ENCODE peak calls at places on chromosomes 4 and X, in four cellular contexts. One of them, this sample, is unnamed.

GRCh38 chr4:57147335-57148060 is 37.3 kb upstream of the IGFBP7 start:
- DNase-seq in HepG2: no peak
- DNase-seq in endothelial cell of umbilical vein: peak; percentile 22
- DNase-seq in K562: no peak
- DNase-seq in this sample: no peak

GRCh38 chr4:137367608-137368007 is 164.7 kb downstream of the PCDH18 start:
- DNase-seq in K562: no peak
- DNase-seq in endothelial cell of umbilical vein: no peak
- DNase-seq in HepG2: no peak
- DNase-seq in this sample: no peak

GRCh38 chrX:24117288-24117687 is 32.2 kb upstream of the ZFX start:
- DNase-seq in K562: no peak
- DNase-seq in HepG2: no peak
- DNase-seq in endothelial cell of umbilical vein: peak; percentile 37
- DNase-seq in this sample: no peak

GRCh38 chrX:48698306-48698705 is 1.8 kb downstream of the SUV39H1 start:
- DNase-seq in HepG2: no peak
- DNase-seq in endothelial cell of umbilical vein: no peak
- DNase-seq in K562: no peak
- DNase-seq in this sample: no peak

GRCh38 chr4:7000421-7001176 is 42.6 kb upstream of the TADA2B start:
- DNase-seq in K562: no peak
- DNase-seq in HepG2: no peak
- DNase-seq in endothelial cell of umbilical vein: no peak
- DNase-seq in this sample: no peak

GRCh38 chrX:46694549-46694948 is 64.4 kb downstream of the SLC9A7 start:
- DNase-seq in K562: no peak
- DNase-seq in endothelial cell of umbilical vein: no peak
- DNase-seq in HepG2: no peak
- DNase-seq in this sample: no peak

GRCh38 chr4:138226351-138226750 is 15.8 kb downstream of the SLC7A11 start:
- DNase-seq in K562: no peak
- DNase-seq in HepG2: no peak
- DNase-seq in endothelial cell of umbilical vein: peak; percentile 40
- DNase-seq in this sample: no peak

GRCh38 chrX:136260801-136261200 is 9.6 kb upstream of the MAP7D3 start:
- DNase-seq in endothelial cell of umbilical vein: peak; percentile 78
- DNase-seq in K562: no peak
- DNase-seq in HepG2: no peak
- DNase-seq in this sample: no peak

GRCh38 chrX:107619836-107620235 is 8.5 kb upstream of the PRPS1 start:
- DNase-seq in K562: no peak
- DNase-seq in HepG2: peak; percentile 4
- DNase-seq in endothelial cell of umbilical vein: no peak
- DNase-seq in this sample: no peak

GRCh38 chr4:114180481-114180880 is 201.0 kb upstream of the ARSJ start:
- DNase-seq in K562: peak; percentile 6
- DNase-seq in HepG2: peak; percentile 25
- DNase-seq in endothelial cell of umbilical vein: peak; percentile 87
- DNase-seq in this sample: peak; percentile 38

GRCh38 chrX:137031517-137032377 is 2.0 kb downstream of the GPR101 start:
- DNase-seq in HepG2: no peak
- DNase-seq in K562: peak; percentile 35
- DNase-seq in endothelial cell of umbilical vein: peak; percentile 7
- DNase-seq in this sample: no peak

GRCh38 chr4:116018831-116019230 is 905.4 kb upstream of the NDST4 start:
- DNase-seq in HepG2: no peak
- DNase-seq in K562: no peak
- DNase-seq in endothelial cell of umbilical vein: no peak
- DNase-seq in this sample: no peak

GRCh38 chr4:3702551-3703221 is 63.5 kb upstream of the ADRA2C start:
- DNase-seq in K562: no peak
- DNase-seq in endothelial cell of umbilical vein: no peak
- DNase-seq in HepG2: no peak
- DNase-seq in this sample: no peak

GRCh38 chr4:114378306-114378903 is 220.2 kb upstream of the UGT8 start:
- DNase-seq in HepG2: no peak
- DNase-seq in endothelial cell of umbilical vein: peak; percentile 37
- DNase-seq in K562: no peak
- DNase-seq in this sample: no peak

GRCh38 chr4:163688856-163689255 is 194.4 kb downstream of the TMA16 start:
- DNase-seq in K562: no peak
- DNase-seq in endothelial cell of umbilical vein: no peak
- DNase-seq in HepG2: no peak
- DNase-seq in this sample: no peak

GRCh38 chr4:178745203-178745602 is 1303.0 kb upstream of the AGA start:
- DNase-seq in K562: no peak
- DNase-seq in HepG2: no peak
- DNase-seq in endothelial cell of umbilical vein: no peak
- DNase-seq in this sample: no peak

GRCh38 chr4:101055392-101055791 is 291.9 kb downstream of the PPP3CA start:
- DNase-seq in HepG2: no peak
- DNase-seq in endothelial cell of umbilical vein: no peak
- DNase-seq in K562: no peak
- DNase-seq in this sample: no peak

GRCh38 chr4:101049549-101050001 is 297.8 kb downstream of the PPP3CA start:
- DNase-seq in K562: no peak
- DNase-seq in HepG2: no peak
- DNase-seq in endothelial cell of umbilical vein: no peak
- DNase-seq in this sample: no peak

GRCh38 chr4:101050836-101051205 is 296.5 kb downstream of the PPP3CA start:
- DNase-seq in endothelial cell of umbilical vein: no peak
- DNase-seq in K562: no peak
- DNase-seq in HepG2: no peak
- DNase-seq in this sample: no peak

GRCh38 chr4:101044766-101045165 is 302.6 kb downstream of the PPP3CA start:
- DNase-seq in K562: no peak
- DNase-seq in endothelial cell of umbilical vein: no peak
- DNase-seq in HepG2: no peak
- DNase-seq in this sample: no peak

GRCh38 chr4:101050088-101050835 is 297.1 kb downstream of the PPP3CA start:
- DNase-seq in endothelial cell of umbilical vein: no peak
- DNase-seq in HepG2: no peak
- DNase-seq in K562: no peak
- DNase-seq in this sample: no peak
- TF ChIP-seq MYC in endothelial cell of umbilical vein: no peak
- TF ChIP-seq MYC in HepG2: no peak
- TF ChIP-seq MYC in K562: no peak
- TF ChIP-seq MYC in this sample: no peak

DNA sequence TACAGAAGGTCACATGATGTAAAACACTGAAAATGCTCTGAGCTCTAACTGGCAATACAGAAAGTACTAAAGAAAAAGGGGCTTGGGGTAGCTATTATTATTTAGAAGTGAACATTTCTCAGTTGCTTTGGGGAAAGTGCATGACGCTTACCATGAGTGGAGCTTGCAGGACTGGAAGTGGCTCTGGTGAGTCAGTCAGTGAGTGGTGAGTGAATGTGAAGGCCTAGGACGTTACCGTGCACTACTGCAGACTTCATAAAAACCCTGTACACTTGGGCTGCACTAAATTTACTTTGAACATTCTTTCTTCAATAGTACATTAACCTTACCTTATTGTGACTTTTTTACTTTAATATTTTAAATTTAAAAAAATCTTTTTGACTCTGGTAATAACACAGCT is 89.3 kb upstream of the ENPP6 start:
- DNase-seq in HepG2: no peak
- DNase-seq in endothelial cell of umbilical vein: no peak
- DNase-seq in K562: no peak
- DNase-seq in this sample: no peak
- TF ChIP-seq POLR2A in HepG2: no peak
- TF ChIP-seq POLR2A in endothelial cell of umbilical vein: no peak
- TF ChIP-seq POLR2A in K562: no peak
- TF ChIP-seq POLR2A in this sample: no peak

GRCh38 chr4:24510091-24510490 is 74.3 kb downstream of the DHX15 start:
- DNase-seq in endothelial cell of umbilical vein: no peak
- DNase-seq in HepG2: no peak
- DNase-seq in K562: no peak
- DNase-seq in this sample: no peak

GRCh38 chr4:24514808-24515207 is 69.5 kb downstream of the DHX15 start:
- DNase-seq in HepG2: no peak
- DNase-seq in K562: no peak
- DNase-seq in endothelial cell of umbilical vein: no peak
- DNase-seq in this sample: peak; percentile 30

GRCh38 chr4:24513718-24514117 is 70.6 kb downstream of the DHX15 start:
- DNase-seq in K562: no peak
- DNase-seq in endothelial cell of umbilical vein: no peak
- DNase-seq in HepG2: no peak
- DNase-seq in this sample: no peak

GRCh38 chr4:24508541-24508940 is 75.8 kb downstream of the DHX15 start:
- DNase-seq in K562: no peak
- DNase-seq in HepG2: no peak
- DNase-seq in endothelial cell of umbilical vein: no peak
- DNase-seq in this sample: no peak

DNA sequence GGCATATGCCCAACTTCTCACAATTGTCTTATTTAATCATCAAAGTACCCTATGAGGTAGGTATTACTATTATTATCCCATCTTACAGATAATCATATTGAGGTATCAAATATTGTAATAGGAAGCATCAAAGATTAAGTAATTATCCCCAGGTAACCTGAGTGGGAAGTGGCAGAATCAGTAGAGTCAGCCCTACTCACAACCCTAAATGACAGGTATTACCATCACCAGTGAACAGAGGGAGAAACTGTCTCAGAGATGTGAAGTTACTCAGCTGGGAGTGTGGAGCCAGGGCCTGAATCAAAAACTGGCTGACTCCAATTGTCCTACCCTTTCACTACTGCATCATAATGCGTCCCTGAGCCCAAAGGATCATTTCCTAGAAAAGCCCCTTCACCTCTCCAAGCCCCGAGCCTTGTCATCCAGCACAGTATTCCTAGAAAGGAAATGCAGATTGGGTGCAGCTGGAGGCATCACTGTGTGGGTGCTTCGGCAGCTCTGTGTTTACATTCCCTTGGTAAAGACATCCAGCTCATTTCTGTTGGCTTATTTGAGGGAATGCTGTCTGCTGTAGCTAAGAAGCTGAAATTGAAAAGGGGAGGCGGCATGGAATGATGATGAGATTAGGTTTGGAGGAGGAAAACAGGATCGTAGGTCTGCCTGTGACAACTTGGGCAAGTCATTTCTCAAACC is 72.8 kb downstream of the DHX15 start:
- DNase-seq in endothelial cell of umbilical vein: no peak
- DNase-seq in K562: no peak
- DNase-seq in HepG2: no peak
- DNase-seq in this sample: no peak
- TF ChIP-seq MAX in endothelial cell of umbilical vein: no peak
- TF ChIP-seq MAX in K562: no peak
- TF ChIP-seq MAX in HepG2: no peak
- TF ChIP-seq MAX in this sample: no peak

GRCh38 chr4:130165381-130165780 is 1069.4 kb downstream of the C4orf33 start:
- DNase-seq in endothelial cell of umbilical vein: no peak
- DNase-seq in K562: no peak
- DNase-seq in HepG2: no peak
- DNase-seq in this sample: no peak
- TF ChIP-seq MYC in endothelial cell of umbilical vein: no peak
- TF ChIP-seq MYC in K562: no peak
- TF ChIP-seq MYC in HepG2: no peak
- TF ChIP-seq MYC in this sample: no peak

DNA sequence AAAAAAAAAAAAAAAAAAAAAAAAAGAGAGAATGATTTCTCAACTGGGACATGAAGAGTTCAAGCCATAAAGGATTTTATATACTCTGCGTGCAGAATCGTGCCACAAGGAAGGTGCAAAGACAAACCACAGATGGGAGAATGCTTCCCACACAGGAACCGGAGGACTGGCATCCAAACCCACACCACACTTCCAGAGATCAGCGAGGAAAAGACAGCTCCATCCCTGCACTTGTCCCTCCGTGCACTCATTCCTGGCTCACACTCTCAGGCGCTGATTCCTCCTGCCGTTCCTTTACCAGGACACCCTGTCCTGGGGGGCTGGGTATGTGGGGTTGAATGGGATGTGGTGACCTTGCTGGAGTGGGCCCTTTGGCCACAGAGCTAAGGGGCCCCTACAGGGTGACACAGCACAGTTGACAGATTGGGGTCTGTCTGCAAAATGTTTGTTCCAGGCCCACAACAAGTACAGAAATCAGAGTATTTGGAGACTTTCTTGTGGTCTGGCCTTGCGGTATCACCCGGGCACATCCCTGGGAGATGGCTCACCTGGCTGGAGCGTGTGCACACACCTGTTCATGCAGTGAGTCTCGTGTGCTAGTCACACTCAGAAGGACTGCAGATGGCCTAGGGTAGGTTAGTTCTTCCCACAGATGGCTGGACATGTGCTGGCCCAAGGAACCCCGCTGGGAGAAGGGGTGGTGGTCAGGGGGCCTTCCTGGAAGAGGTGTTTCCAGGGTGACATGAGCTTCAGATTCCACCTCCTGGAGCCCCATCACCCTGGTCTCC is 55.4 kb upstream of the GPR78 start:
- DNase-seq in HepG2: no peak
- DNase-seq in K562: no peak
- DNase-seq in endothelial cell of umbilical vein: no peak
- DNase-seq in this sample: no peak
- TF ChIP-seq POLR2A in HepG2: no peak
- TF ChIP-seq POLR2A in K562: no peak
- TF ChIP-seq POLR2A in endothelial cell of umbilical vein: no peak
- TF ChIP-seq POLR2A in this sample: no peak

This sample was measured in NB4.